ENCODE peak calls at places on chromosome 18, in seven cellular contexts. One of them, this sample, is unnamed.

GRCh38 chr18:21163647-21164625 is 52.3 kb upstream of the ROCK1 start:
- DNase-seq in AG04450: peak
- DNase-seq in iPS DF 6.9: no peak
- DNase-seq in fibroblast of lung: peak
- DNase-seq in uterus: no peak
- DNase-seq in CD4-positive, alpha-beta memory T cell: no peak
- DNase-seq in body of pancreas: peak
- DNase-seq in this sample: peak

GRCh38 chr18:74508366-74508765 is 12.2 kb downstream of the CNDP2 start:
- DNase-seq in AG04450: no peak
- DNase-seq in iPS DF 6.9: no peak
- DNase-seq in fibroblast of lung: no peak
- DNase-seq in uterus: no peak
- DNase-seq in CD4-positive, alpha-beta memory T cell: no peak
- DNase-seq in body of pancreas: no peak
- DNase-seq in this sample: no peak

GRCh38 chr18:58257461-58257860 is 213.4 kb downstream of the NEDD4L start:
- DNase-seq in AG04450: no peak
- DNase-seq in iPS DF 6.9: no peak
- DNase-seq in fibroblast of lung: peak
- DNase-seq in uterus: no peak
- DNase-seq in CD4-positive, alpha-beta memory T cell: no peak
- DNase-seq in body of pancreas: no peak
- DNase-seq in this sample: no peak

GRCh38 chr18:596288-596881 is 403 bp upstream of the CLUL1 start:
- DNase-seq in AG04450: no peak
- DNase-seq in iPS DF 6.9: no peak
- DNase-seq in fibroblast of lung: peak
- DNase-seq in uterus: no peak
- DNase-seq in CD4-positive, alpha-beta memory T cell: no peak
- DNase-seq in body of pancreas: peak
- DNase-seq in this sample: peak

GRCh38 chr18:62510744-62511143 is 12.1 kb upstream of the ZCCHC2 start:
- DNase-seq in AG04450: no peak
- DNase-seq in iPS DF 6.9: no peak
- DNase-seq in fibroblast of lung: no peak
- DNase-seq in uterus: no peak
- DNase-seq in CD4-positive, alpha-beta memory T cell: no peak
- DNase-seq in body of pancreas: no peak
- DNase-seq in this sample: no peak

GRCh38 chr18:41373612-41374011 is 581.4 kb upstream of the PIK3C3 start:
- DNase-seq in AG04450: no peak
- DNase-seq in iPS DF 6.9: no peak
- DNase-seq in fibroblast of lung: no peak
- DNase-seq in uterus: no peak
- DNase-seq in CD4-positive, alpha-beta memory T cell: no peak
- DNase-seq in body of pancreas: no peak
- DNase-seq in this sample: no peak

GRCh38 chr18:48621815-48622555 is 83.2 kb downstream of the CTIF start:
- DNase-seq in AG04450: no peak
- DNase-seq in iPS DF 6.9: no peak
- DNase-seq in fibroblast of lung: peak
- DNase-seq in uterus: no peak
- DNase-seq in CD4-positive, alpha-beta memory T cell: no peak
- DNase-seq in body of pancreas: no peak
- DNase-seq in this sample: no peak

GRCh38 chr18:48729421-48729820 is 190.6 kb downstream of the CTIF start:
- DNase-seq in AG04450: no peak
- DNase-seq in iPS DF 6.9: no peak
- DNase-seq in fibroblast of lung: peak
- DNase-seq in uterus: no peak
- DNase-seq in CD4-positive, alpha-beta memory T cell: no peak
- DNase-seq in body of pancreas: no peak
- DNase-seq in this sample: no peak

GRCh38 chr18:73462092-73462491 is 594.3 kb upstream of the NETO1 start:
- DNase-seq in AG04450: peak
- DNase-seq in iPS DF 6.9: no peak
- DNase-seq in fibroblast of lung: peak
- DNase-seq in uterus: no peak
- DNase-seq in CD4-positive, alpha-beta memory T cell: no peak
- DNase-seq in body of pancreas: peak
- DNase-seq in this sample: peak

GRCh38 chr18:56977771-56978170 is 169.1 kb upstream of the BOD1L2 start:
- DNase-seq in AG04450: no peak
- DNase-seq in iPS DF 6.9: no peak
- DNase-seq in fibroblast of lung: no peak
- DNase-seq in uterus: no peak
- DNase-seq in CD4-positive, alpha-beta memory T cell: no peak
- DNase-seq in body of pancreas: no peak
- DNase-seq in this sample: no peak

GRCh38 chr18:78875268-78875997 is 104.2 kb upstream of the SALL3 start:
- DNase-seq in AG04450: no peak
- DNase-seq in iPS DF 6.9: peak
- DNase-seq in fibroblast of lung: no peak
- DNase-seq in uterus: no peak
- DNase-seq in CD4-positive, alpha-beta memory T cell: peak
- DNase-seq in body of pancreas: peak
- DNase-seq in this sample: no peak

GRCh38 chr18:51196811-51197660 is 445 bp downstream of the MEX3C start:
- DNase-seq in AG04450: no peak
- DNase-seq in iPS DF 6.9: no peak
- DNase-seq in fibroblast of lung: peak
- DNase-seq in uterus: peak
- DNase-seq in CD4-positive, alpha-beta memory T cell: no peak
- DNase-seq in body of pancreas: peak
- DNase-seq in this sample: no peak

GRCh38 chr18:76874643-76875389 is 52.5 kb downstream of the ZNF236 start:
- DNase-seq in AG04450: no peak
- DNase-seq in iPS DF 6.9: peak
- DNase-seq in fibroblast of lung: no peak
- DNase-seq in uterus: no peak
- DNase-seq in CD4-positive, alpha-beta memory T cell: peak
- DNase-seq in body of pancreas: no peak
- DNase-seq in this sample: no peak

GRCh38 chr18:59515147-59515546 is 156.1 kb upstream of the LMAN1 start:
- DNase-seq in AG04450: no peak
- DNase-seq in iPS DF 6.9: no peak
- DNase-seq in fibroblast of lung: no peak
- DNase-seq in uterus: no peak
- DNase-seq in CD4-positive, alpha-beta memory T cell: no peak
- DNase-seq in body of pancreas: no peak
- DNase-seq in this sample: no peak
- H3K27ac ChIP-seq in AG04450: no peak
- H3K27ac ChIP-seq in iPS DF 6.9: no peak
- H3K27ac ChIP-seq in fibroblast of lung: no peak
- H3K27ac ChIP-seq in uterus: peak
- H3K27ac ChIP-seq in CD4-positive, alpha-beta memory T cell: no peak
- H3K27ac ChIP-seq in body of pancreas: no peak
- H3K27ac ChIP-seq in this sample: no peak

GRCh38 chr18:22214731-22215528 is 45.5 kb downstream of the GATA6 start:
- DNase-seq in AG04450: no peak
- DNase-seq in iPS DF 6.9: no peak
- DNase-seq in fibroblast of lung: peak
- DNase-seq in uterus: no peak
- DNase-seq in CD4-positive, alpha-beta memory T cell: no peak
- DNase-seq in body of pancreas: no peak
- DNase-seq in this sample: peak
- H3K27ac ChIP-seq in AG04450: no peak
- H3K27ac ChIP-seq in iPS DF 6.9: no peak
- H3K27ac ChIP-seq in fibroblast of lung: no peak
- H3K27ac ChIP-seq in uterus: peak
- H3K27ac ChIP-seq in CD4-positive, alpha-beta memory T cell: no peak
- H3K27ac ChIP-seq in body of pancreas: no peak
- H3K27ac ChIP-seq in this sample: peak

GRCh38 chr18:68725341-68725740 is 10.4 kb upstream of the TMX3 start:
- DNase-seq in AG04450: no peak
- DNase-seq in iPS DF 6.9: no peak
- DNase-seq in fibroblast of lung: peak
- DNase-seq in uterus: no peak
- DNase-seq in CD4-positive, alpha-beta memory T cell: no peak
- DNase-seq in body of pancreas: no peak
- DNase-seq in this sample: no peak

GRCh38 chr18:68723539-68723938 is 8.6 kb upstream of the TMX3 start:
- DNase-seq in AG04450: no peak
- DNase-seq in iPS DF 6.9: no peak
- DNase-seq in fibroblast of lung: no peak
- DNase-seq in uterus: no peak
- DNase-seq in CD4-positive, alpha-beta memory T cell: no peak
- DNase-seq in body of pancreas: no peak
- DNase-seq in this sample: no peak

GRCh38 chr18:68724021-68724420 is 9.1 kb upstream of the TMX3 start:
- DNase-seq in AG04450: no peak
- DNase-seq in iPS DF 6.9: no peak
- DNase-seq in fibroblast of lung: no peak
- DNase-seq in uterus: no peak
- DNase-seq in CD4-positive, alpha-beta memory T cell: no peak
- DNase-seq in body of pancreas: no peak
- DNase-seq in this sample: no peak

GRCh38 chr18:68722807-68723206 is 7.9 kb upstream of the TMX3 start:
- DNase-seq in AG04450: no peak
- DNase-seq in iPS DF 6.9: no peak
- DNase-seq in fibroblast of lung: no peak
- DNase-seq in uterus: no peak
- DNase-seq in CD4-positive, alpha-beta memory T cell: no peak
- DNase-seq in body of pancreas: no peak
- DNase-seq in this sample: no peak

GRCh38 chr18:68721681-68722583 is 7.0 kb upstream of the TMX3 start:
- DNase-seq in AG04450: no peak
- DNase-seq in iPS DF 6.9: no peak
- DNase-seq in fibroblast of lung: no peak
- DNase-seq in uterus: no peak
- DNase-seq in CD4-positive, alpha-beta memory T cell: peak
- DNase-seq in body of pancreas: no peak
- DNase-seq in this sample: no peak
- H3K27ac ChIP-seq in AG04450: no peak
- H3K27ac ChIP-seq in iPS DF 6.9: no peak
- H3K27ac ChIP-seq in fibroblast of lung: peak
- H3K27ac ChIP-seq in uterus: peak
- H3K27ac ChIP-seq in CD4-positive, alpha-beta memory T cell: peak
- H3K27ac ChIP-seq in body of pancreas: no peak
- H3K27ac ChIP-seq in this sample: no peak

DNA sequence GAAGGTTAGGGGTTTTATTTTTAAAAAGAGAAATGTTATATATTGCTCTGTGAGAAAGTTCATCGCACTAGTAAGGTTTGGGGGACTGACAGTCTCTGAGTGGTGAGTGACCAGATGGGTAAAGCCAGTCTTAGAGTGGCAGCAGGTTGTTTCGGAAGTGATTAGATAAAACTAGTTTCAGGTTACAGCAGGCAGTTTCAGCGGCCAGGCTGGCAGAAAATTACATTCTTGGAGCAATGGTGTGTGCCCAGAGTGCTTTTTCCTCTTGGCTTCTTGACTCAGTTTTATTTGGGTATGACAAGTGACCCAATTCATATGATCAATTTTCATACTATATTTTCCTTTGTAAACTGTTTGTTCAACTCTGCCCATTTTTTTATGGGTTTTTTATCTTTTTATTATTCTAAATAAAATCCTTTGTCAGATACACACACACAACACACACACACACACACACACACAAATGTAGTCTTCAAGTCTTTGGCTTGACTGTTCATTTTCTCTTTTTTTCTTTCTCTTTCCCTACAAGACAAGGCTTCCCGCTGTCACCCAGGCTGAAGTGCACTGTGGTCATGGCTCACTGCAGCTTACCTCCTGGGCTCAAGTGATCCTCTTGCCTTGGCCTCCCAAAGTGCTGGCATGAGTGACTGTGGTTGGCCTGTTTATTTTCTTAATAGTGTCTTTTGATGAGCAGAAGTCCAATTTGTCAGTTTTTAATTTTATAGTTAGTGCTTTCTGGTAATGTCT is 30.9 kb downstream of the RALBP1 start:
- DNase-seq in AG04450: no peak
- DNase-seq in iPS DF 6.9: no peak
- DNase-seq in fibroblast of lung: peak
- DNase-seq in uterus: no peak
- DNase-seq in CD4-positive, alpha-beta memory T cell: no peak
- DNase-seq in body of pancreas: peak
- DNase-seq in this sample: no peak
- H3K27ac ChIP-seq in AG04450: no peak
- H3K27ac ChIP-seq in iPS DF 6.9: no peak
- H3K27ac ChIP-seq in fibroblast of lung: no peak
- H3K27ac ChIP-seq in uterus: no peak
- H3K27ac ChIP-seq in CD4-positive, alpha-beta memory T cell: no peak
- H3K27ac ChIP-seq in body of pancreas: no peak
- H3K27ac ChIP-seq in this sample: no peak